ENCODE peak calls at places on chromosomes 5 and 9, in six cellular contexts. One of them, this sample, is unnamed.

GRCh38 chr5:141558150-141558549 is 60.6 kb downstream of the DIAPH1 start:
- DNase-seq in mesothelial cell of epicardium: no peak
- DNase-seq in CD8-positive, alpha-beta T cell: no peak
- DNase-seq in esophagus squamous epithelium: no peak
- DNase-seq in HCT116: no peak
- DNase-seq in left ventricle myocardium inferior: no peak
- DNase-seq in this sample: no peak

GRCh38 chr5:171684169-171684568 is 101.4 kb upstream of the SMIM23 start:
- DNase-seq in left ventricle myocardium inferior: no peak
- DNase-seq in CD8-positive, alpha-beta T cell: no peak
- DNase-seq in mesothelial cell of epicardium: no peak
- DNase-seq in esophagus squamous epithelium: no peak
- DNase-seq in HCT116: no peak
- DNase-seq in this sample: no peak

GRCh38 chr5:1538276-1538675 is 14.5 kb upstream of the LPCAT1 start:
- DNase-seq in HCT116: no peak
- DNase-seq in CD8-positive, alpha-beta T cell: no peak
- DNase-seq in mesothelial cell of epicardium: no peak
- DNase-seq in left ventricle myocardium inferior: no peak
- DNase-seq in esophagus squamous epithelium: no peak
- DNase-seq in this sample: peak; percentile 12

GRCh38 chr5:73126381-73126780 is 6.0 kb downstream of the TMEM171 start:
- DNase-seq in esophagus squamous epithelium: no peak
- DNase-seq in CD8-positive, alpha-beta T cell: no peak
- DNase-seq in HCT116: no peak
- DNase-seq in left ventricle myocardium inferior: no peak
- DNase-seq in mesothelial cell of epicardium: no peak
- DNase-seq in this sample: no peak

GRCh38 chr9:7691909-7692308 is 107.7 kb downstream of the DMAC1 start:
- DNase-seq in HCT116: no peak
- DNase-seq in esophagus squamous epithelium: no peak
- DNase-seq in left ventricle myocardium inferior: no peak
- DNase-seq in mesothelial cell of epicardium: no peak
- DNase-seq in CD8-positive, alpha-beta T cell: no peak
- DNase-seq in this sample: no peak

GRCh38 chr9:19618816-19619215 is 170.0 kb downstream of the SLC24A2 start:
- DNase-seq in esophagus squamous epithelium: no peak
- DNase-seq in left ventricle myocardium inferior: no peak
- DNase-seq in CD8-positive, alpha-beta T cell: no peak
- DNase-seq in HCT116: no peak
- DNase-seq in mesothelial cell of epicardium: no peak
- DNase-seq in this sample: no peak

GRCh38 chr5:160556886-160557285 is 135.2 kb downstream of the PTTG1 start:
- DNase-seq in HCT116: no peak
- DNase-seq in CD8-positive, alpha-beta T cell: no peak
- DNase-seq in esophagus squamous epithelium: no peak
- DNase-seq in mesothelial cell of epicardium: no peak
- DNase-seq in left ventricle myocardium inferior: no peak
- DNase-seq in this sample: no peak

GRCh38 chr5:176609724-176610429 is at the start of gene GPRIN1:
- DNase-seq in HCT116: peak; percentile 18
- DNase-seq in esophagus squamous epithelium: no peak
- DNase-seq in left ventricle myocardium inferior: peak; percentile 48
- DNase-seq in CD8-positive, alpha-beta T cell: peak; percentile 38
- DNase-seq in mesothelial cell of epicardium: peak; percentile 65
- DNase-seq in this sample: peak; percentile 82

GRCh38 chr5:108093186-108093585 is 288.7 kb downstream of the FBXL17 start:
- DNase-seq in left ventricle myocardium inferior: no peak
- DNase-seq in esophagus squamous epithelium: no peak
- DNase-seq in mesothelial cell of epicardium: no peak
- DNase-seq in HCT116: peak; percentile 6
- DNase-seq in CD8-positive, alpha-beta T cell: no peak
- DNase-seq in this sample: no peak

GRCh38 chr5:155943516-155944407 is 383.2 kb upstream of the SGCD start:
- DNase-seq in HCT116: no peak
- DNase-seq in CD8-positive, alpha-beta T cell: peak; percentile 2
- DNase-seq in left ventricle myocardium inferior: peak; percentile 24
- DNase-seq in esophagus squamous epithelium: no peak
- DNase-seq in mesothelial cell of epicardium: no peak
- DNase-seq in this sample: no peak

GRCh38 chr5:125338804-125339203 is 592.4 kb upstream of the ZNF608 start:
- DNase-seq in mesothelial cell of epicardium: no peak
- DNase-seq in esophagus squamous epithelium: no peak
- DNase-seq in left ventricle myocardium inferior: no peak
- DNase-seq in HCT116: no peak
- DNase-seq in CD8-positive, alpha-beta T cell: no peak
- DNase-seq in this sample: no peak

GRCh38 chr5:92222449-92222848 is 839.3 kb upstream of the ARRDC3 start:
- DNase-seq in CD8-positive, alpha-beta T cell: no peak
- DNase-seq in mesothelial cell of epicardium: no peak
- DNase-seq in left ventricle myocardium inferior: no peak
- DNase-seq in HCT116: peak; percentile 12
- DNase-seq in esophagus squamous epithelium: no peak
- DNase-seq in this sample: no peak

GRCh38 chr9:137772281-137772873 is 105.2 kb upstream of the CACNA1B start:
- DNase-seq in mesothelial cell of epicardium: no peak
- DNase-seq in HCT116: no peak
- DNase-seq in left ventricle myocardium inferior: no peak
- DNase-seq in CD8-positive, alpha-beta T cell: no peak
- DNase-seq in esophagus squamous epithelium: no peak
- DNase-seq in this sample: no peak
- TF ChIP-seq CTCF in mesothelial cell of epicardium: no peak
- TF ChIP-seq CTCF in HCT116: peak; percentile 56
- TF ChIP-seq CTCF in left ventricle myocardium inferior: peak; percentile 9
- TF ChIP-seq CTCF in CD8-positive, alpha-beta T cell: no peak
- TF ChIP-seq CTCF in esophagus squamous epithelium: no peak
- TF ChIP-seq CTCF in this sample: no peak

DNA sequence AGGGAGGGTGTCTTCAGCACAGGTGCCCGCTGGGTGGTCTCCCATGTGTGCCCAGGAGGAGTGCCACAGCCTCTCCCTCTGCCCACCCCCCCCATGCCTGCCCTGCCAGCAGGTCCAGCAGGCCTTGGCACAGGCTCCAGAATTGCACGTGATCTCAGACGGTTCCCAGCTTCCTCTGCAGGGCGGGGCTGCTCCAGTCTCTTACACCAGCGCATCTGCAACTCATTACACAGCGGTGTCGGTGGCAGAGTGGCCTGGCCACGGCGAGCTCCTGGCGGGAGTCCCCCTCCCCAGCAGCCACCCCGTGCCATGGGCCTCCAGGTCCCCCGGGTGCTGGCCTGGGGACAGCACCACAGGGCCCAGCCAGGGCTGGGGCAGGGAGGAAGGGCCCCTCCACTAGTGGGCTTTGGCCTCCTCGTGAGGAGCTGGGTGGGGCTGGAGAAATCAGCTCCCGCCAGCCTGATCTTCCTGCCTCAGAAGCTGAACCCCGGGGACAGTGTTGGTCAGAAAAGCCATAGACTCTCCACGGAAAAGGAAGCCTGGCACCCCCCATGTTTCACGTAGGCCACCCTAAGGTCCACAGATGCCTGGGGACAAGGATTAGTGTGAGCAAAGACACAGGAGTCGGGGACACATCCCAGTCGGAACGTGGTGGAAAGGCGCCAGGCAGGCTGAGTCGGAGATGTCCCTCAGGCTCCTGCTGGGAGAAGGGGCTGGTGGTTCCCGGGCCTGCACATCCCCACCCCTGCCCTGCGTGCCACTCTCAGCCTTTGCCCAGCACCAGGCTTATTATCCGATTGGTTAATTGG is 40.2 kb downstream of the RXRA start:
- DNase-seq in left ventricle myocardium inferior: peak; percentile 92
- DNase-seq in CD8-positive, alpha-beta T cell: no peak
- DNase-seq in mesothelial cell of epicardium: peak; percentile 60
- DNase-seq in esophagus squamous epithelium: peak; percentile 37
- DNase-seq in HCT116: no peak
- DNase-seq in this sample: no peak
- TF ChIP-seq CTCF in left ventricle myocardium inferior: no peak
- TF ChIP-seq CTCF in CD8-positive, alpha-beta T cell: no peak
- TF ChIP-seq CTCF in mesothelial cell of epicardium: no peak
- TF ChIP-seq CTCF in esophagus squamous epithelium: no peak
- TF ChIP-seq CTCF in HCT116: no peak
- TF ChIP-seq CTCF in this sample: no peak

GRCh38 chr5:140309706-140310249 is 6.9 kb upstream of the PFDN1 start:
- DNase-seq in esophagus squamous epithelium: no peak
- DNase-seq in HCT116: no peak
- DNase-seq in left ventricle myocardium inferior: no peak
- DNase-seq in mesothelial cell of epicardium: no peak
- DNase-seq in CD8-positive, alpha-beta T cell: no peak
- DNase-seq in this sample: no peak
- TF ChIP-seq CTCF in esophagus squamous epithelium: no peak
- TF ChIP-seq CTCF in HCT116: no peak
- TF ChIP-seq CTCF in left ventricle myocardium inferior: no peak
- TF ChIP-seq CTCF in mesothelial cell of epicardium: no peak
- TF ChIP-seq CTCF in CD8-positive, alpha-beta T cell: no peak
- TF ChIP-seq CTCF in this sample: no peak

DNA sequence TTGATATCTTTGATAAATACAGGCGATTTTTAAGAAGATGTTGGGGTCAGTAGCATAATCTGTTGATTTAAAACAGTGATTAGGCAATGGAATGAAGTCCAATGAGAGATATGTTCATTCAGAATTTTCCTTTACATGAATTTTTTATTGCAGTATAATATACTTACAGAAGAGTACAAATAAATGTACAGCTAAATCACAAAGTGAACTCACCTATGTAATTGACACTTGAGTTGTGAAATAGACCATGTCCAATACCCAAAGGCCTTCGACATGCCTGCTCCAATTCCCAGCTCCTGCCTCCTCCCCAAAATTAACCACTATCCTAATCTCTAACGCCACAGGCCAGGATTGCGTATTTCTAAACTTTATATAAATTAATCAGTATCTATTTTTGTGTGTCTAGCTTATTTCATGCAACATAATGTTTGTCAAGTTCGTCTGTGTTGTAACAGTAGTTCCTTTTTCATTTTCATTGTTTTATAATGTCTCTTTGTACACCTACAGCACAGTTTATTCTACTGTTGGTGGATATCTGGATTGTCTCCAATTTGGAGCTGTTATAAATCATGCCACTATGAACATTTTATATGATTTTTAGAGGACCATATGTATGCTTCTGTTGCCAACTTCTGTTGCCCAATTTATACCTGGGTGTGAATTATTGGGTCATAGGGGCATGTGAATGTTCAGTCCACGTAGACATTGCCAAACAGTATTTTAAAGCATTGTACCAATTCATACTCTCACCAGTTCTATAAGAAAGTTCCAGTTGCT is 208.3 kb downstream of the TLE1 start:
- DNase-seq in CD8-positive, alpha-beta T cell: no peak
- DNase-seq in esophagus squamous epithelium: no peak
- DNase-seq in mesothelial cell of epicardium: no peak
- DNase-seq in left ventricle myocardium inferior: no peak
- DNase-seq in HCT116: no peak
- DNase-seq in this sample: no peak
- TF ChIP-seq CTCF in CD8-positive, alpha-beta T cell: no peak
- TF ChIP-seq CTCF in esophagus squamous epithelium: no peak
- TF ChIP-seq CTCF in mesothelial cell of epicardium: no peak
- TF ChIP-seq CTCF in left ventricle myocardium inferior: no peak
- TF ChIP-seq CTCF in HCT116: no peak
- TF ChIP-seq CTCF in this sample: no peak

GRCh38 chr5:112179290-112179689 is 239.8 kb downstream of the EPB41L4A start:
- DNase-seq in left ventricle myocardium inferior: no peak
- DNase-seq in mesothelial cell of epicardium: no peak
- DNase-seq in esophagus squamous epithelium: no peak
- DNase-seq in HCT116: no peak
- DNase-seq in CD8-positive, alpha-beta T cell: no peak
- DNase-seq in this sample: no peak
- TF ChIP-seq CTCF in left ventricle myocardium inferior: no peak
- TF ChIP-seq CTCF in mesothelial cell of epicardium: no peak
- TF ChIP-seq CTCF in esophagus squamous epithelium: no peak
- TF ChIP-seq CTCF in HCT116: peak; percentile 18
- TF ChIP-seq CTCF in CD8-positive, alpha-beta T cell: no peak
- TF ChIP-seq CTCF in this sample: no peak

DNA sequence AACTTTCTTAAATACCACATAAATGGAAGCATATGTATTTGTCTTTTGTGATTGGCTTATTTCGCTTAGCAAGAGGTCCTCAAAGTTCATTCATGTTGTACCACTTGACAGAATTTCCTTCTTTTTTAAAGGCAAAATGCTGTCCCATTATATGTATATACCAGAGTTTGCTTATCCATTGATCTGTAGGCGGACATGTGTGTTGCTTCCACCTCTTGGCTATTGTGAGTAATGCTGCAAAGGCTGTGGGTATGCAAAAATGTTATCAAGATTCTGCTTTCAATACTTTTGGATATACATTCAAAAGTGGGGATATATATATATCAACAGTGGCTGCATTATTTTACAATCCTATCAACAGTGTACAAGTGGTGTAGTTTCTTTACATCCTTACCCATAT is 271.0 kb downstream of the PRR16 start:
- DNase-seq in CD8-positive, alpha-beta T cell: no peak
- DNase-seq in HCT116: no peak
- DNase-seq in mesothelial cell of epicardium: no peak
- DNase-seq in left ventricle myocardium inferior: no peak
- DNase-seq in esophagus squamous epithelium: no peak
- DNase-seq in this sample: no peak
- TF ChIP-seq CTCF in CD8-positive, alpha-beta T cell: no peak
- TF ChIP-seq CTCF in HCT116: peak; percentile 14
- TF ChIP-seq CTCF in mesothelial cell of epicardium: no peak
- TF ChIP-seq CTCF in left ventricle myocardium inferior: no peak
- TF ChIP-seq CTCF in esophagus squamous epithelium: no peak
- TF ChIP-seq CTCF in this sample: no peak